ENCODE peak calls at places on chromosomes 1 and 21, in four cellular contexts. T is astrocyte, H is fibroblast of lung, E is PC-3. M is an unnamed sample.

GRCh38 chr1:24189528-24189927 is 2.4 kb upstream of the IFNLR1 start:
- DNase-seq in T (no peak), H (no peak), E (no peak), M (peak; percentile 80)

GRCh38 chr1:19068639-19069276 is 112.3 kb upstream of the IFFO2 start:
- DNase-seq in T (no peak), H (no peak), E (no peak), M (no peak)

GRCh38 chr1:184755226-184756065 is 788 bp upstream of the EDEM3 start:
- DNase-seq in T (peak; percentile 50), H (peak; percentile 55), E (peak; percentile 57), M (no peak)

GRCh38 chr1:17377325-17377953 is 5.4 kb downstream of the PADI6 start:
- DNase-seq in T (no peak), H (no peak), E (peak; percentile 5), M (no peak)

GRCh38 chr21:26469789-26470188 is 103.3 kb downstream of the CYYR1 start:
- DNase-seq in T (peak; percentile 74), H (peak; percentile 80), E (peak; percentile 71), M (no peak)

GRCh38 chr1:208369658-208370057 is 125.5 kb upstream of the PLXNA2 start:
- DNase-seq in T (no peak), H (no peak), E (no peak), M (no peak)

GRCh38 chr21:31921079-31921478 is 48.3 kb downstream of the HUNK start:
- DNase-seq in T (no peak), H (peak; percentile 27), E (peak; percentile 71), M (no peak)

GRCh38 chr1:1237874-1238701 is 6.1 kb downstream of the B3GALT6 start:
- DNase-seq in T (no peak), H (no peak), E (peak; percentile 82), M (no peak)

GRCh38 chr1:87325982-87326738 is 2.5 kb upstream of the LMO4 start:
- DNase-seq in T (peak; percentile 17), H (peak; percentile 49), E (peak; percentile 81), M (no peak)

GRCh38 chr1:26072305-26072704 is 4.9 kb upstream of the TRIM63 start:
- DNase-seq in T (no peak), H (no peak), E (no peak), M (no peak)

GRCh38 chr1:60596791-60597748 is 485.3 kb upstream of the NFIA start:
- DNase-seq in T (peak; percentile 83), H (peak; percentile 88), E (peak; percentile 41), M (no peak)

GRCh38 chr1:88802950-88803349 is 88.4 kb downstream of the GTF2B start:
- DNase-seq in T (peak; percentile 70), H (peak; percentile 77), E (peak; percentile 51), M (no peak)

GRCh38 chr1:226403522-226404034 is 4.3 kb downstream of the PARP1 start:
- DNase-seq in T (peak; percentile 8), H (peak; percentile 23), E (peak; percentile 38), M (no peak)

GRCh38 chr1:60575326-60575874 is 501.8 kb upstream of the C1orf87 start:
- DNase-seq in T (no peak), H (no peak), E (no peak), M (no peak)

GRCh38 chr1:32242341-32242851 is 4.6 kb upstream of the FAM167B start:
- DNase-seq in T (no peak), H (no peak), E (no peak), M (no peak)

GRCh38 chr1:214377886-214378285 is 96.9 kb downstream of the SMYD2 start:
- DNase-seq in T (peak; percentile 90), H (peak; percentile 94), E (no peak), M (no peak)

GRCh38 chr1:36380782-36381181 is 4.9 kb downstream of the STK40 start:
- DNase-seq in T (no peak), H (no peak), E (no peak), M (no peak)

GRCh38 chr21:35622612-35623011 is 437.7 kb downstream of the SETD4 start:
- DNase-seq in T (no peak), H (no peak), E (no peak), M (no peak)

GRCh38 chr1:93988634-93989350 is 79.6 kb upstream of the GCLM start:
- DNase-seq in T (peak; percentile 97), H (peak; percentile 98), E (peak; percentile 75), M (no peak)

GRCh38 chr1:77031101-77031662 is 163.9 kb downstream of the ST6GALNAC5 start:
- DNase-seq in T (peak; percentile 42), H (peak; percentile 55), E (peak; percentile 87), M (no peak)

GRCh38 chr21:25385912-25386474 is 221.3 kb downstream of the MRPL39 start:
- DNase-seq in T (peak; percentile 49), H (peak; percentile 59), E (peak; percentile 90), M (no peak)

GRCh38 chr1:103489881-103490280 is 35.6 kb upstream of the RNPC3 start:
- DNase-seq in T (peak; percentile 49), H (peak; percentile 49), E (no peak), M (no peak)

GRCh38 chr1:151908228-151908691 is 1.1 kb downstream of the THEM4 start:
- DNase-seq in T (no peak), H (peak; percentile 38), E (peak; percentile 17), M (no peak)

GRCh38 chr1:23732363-23733224 is 10.7 kb upstream of the ELOA start:
- DNase-seq in T (peak; percentile 14), H (peak; percentile 33), E (peak; percentile 44), M (no peak)

GRCh38 chr1:10787274-10787673 is 9.2 kb downstream of the CASZ1 start:
- DNase-seq in T (no peak), H (no peak), E (no peak), M (no peak)

GRCh38 chr1:98044766-98045165 is 123.9 kb upstream of the DPYD start:
- DNase-seq in T (no peak), H (no peak), E (no peak), M (no peak)

GRCh38 chr1:95116666-95117206 is 419 bp upstream of the TLCD4 start:
- DNase-seq in T (peak; percentile 32), H (peak; percentile 46), E (peak; percentile 83), M (no peak)

GRCh38 chr1:35691080-35691479 is 27.6 kb downstream of the C1orf216 start:
- DNase-seq in T (no peak), H (no peak), E (no peak), M (no peak)

GRCh38 chr1:42420911-42421585 is 34.8 kb downstream of the ZMYND12 start:
- DNase-seq in T (peak; percentile 98), H (peak; percentile 98), E (peak; percentile 41), M (no peak)

GRCh38 chr1:222369991-222370910 is 177.7 kb downstream of the HHIPL2 start:
- DNase-seq in T (peak; percentile 98), H (peak; percentile 98), E (peak; percentile 53), M (no peak)

GRCh38 chr1:233406994-233407631 is 79.6 kb downstream of the MAP3K21 start:
- DNase-seq in T (peak; percentile 34), H (peak; percentile 48), E (no peak), M (peak; percentile 1)

GRCh38 chr21:18499761-18500376 is 96.3 kb upstream of the TMPRSS15 start:
- DNase-seq in T (peak; percentile 16), H (peak; percentile 40), E (peak; percentile 69), M (no peak)

GRCh38 chr1:171506525-171507304 is 21.4 kb downstream of the PRRC2C start:
- DNase-seq in T (peak; percentile 30), H (peak; percentile 36), E (no peak), M (no peak)

GRCh38 chr1:81559662-81560350 is 240.9 kb upstream of the ADGRL2 start:
- DNase-seq in T (no peak), H (no peak), E (peak; percentile 49), M (no peak)
- TF ChIP-seq EZH2 in T (no peak), H (no peak), E (no peak), M (no peak)

DNA sequence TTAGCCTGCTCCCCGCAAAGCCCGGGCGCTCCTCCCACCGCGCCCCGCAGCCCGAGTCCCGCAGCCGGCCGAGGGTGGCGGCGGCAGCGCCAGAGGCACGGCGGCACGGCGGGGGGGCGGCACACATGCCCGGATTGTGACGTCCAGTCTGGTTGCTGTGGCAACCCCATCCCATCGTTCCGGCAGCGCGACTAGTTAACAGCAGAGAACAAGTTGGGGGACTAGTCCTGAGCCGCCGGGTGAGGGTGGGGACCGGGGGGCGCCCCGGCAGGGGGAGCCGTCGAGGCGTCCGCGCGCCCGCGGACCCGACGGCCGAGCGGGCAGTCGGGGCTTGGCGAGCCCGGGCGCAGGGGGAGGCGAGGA is at the start of gene CHD5:
- DNase-seq in T (no peak), H (no peak), E (peak; percentile 40), M (no peak)
- TF ChIP-seq EZH2 in T (no peak), H (peak; percentile 35), E (no peak), M (no peak)

DNA sequence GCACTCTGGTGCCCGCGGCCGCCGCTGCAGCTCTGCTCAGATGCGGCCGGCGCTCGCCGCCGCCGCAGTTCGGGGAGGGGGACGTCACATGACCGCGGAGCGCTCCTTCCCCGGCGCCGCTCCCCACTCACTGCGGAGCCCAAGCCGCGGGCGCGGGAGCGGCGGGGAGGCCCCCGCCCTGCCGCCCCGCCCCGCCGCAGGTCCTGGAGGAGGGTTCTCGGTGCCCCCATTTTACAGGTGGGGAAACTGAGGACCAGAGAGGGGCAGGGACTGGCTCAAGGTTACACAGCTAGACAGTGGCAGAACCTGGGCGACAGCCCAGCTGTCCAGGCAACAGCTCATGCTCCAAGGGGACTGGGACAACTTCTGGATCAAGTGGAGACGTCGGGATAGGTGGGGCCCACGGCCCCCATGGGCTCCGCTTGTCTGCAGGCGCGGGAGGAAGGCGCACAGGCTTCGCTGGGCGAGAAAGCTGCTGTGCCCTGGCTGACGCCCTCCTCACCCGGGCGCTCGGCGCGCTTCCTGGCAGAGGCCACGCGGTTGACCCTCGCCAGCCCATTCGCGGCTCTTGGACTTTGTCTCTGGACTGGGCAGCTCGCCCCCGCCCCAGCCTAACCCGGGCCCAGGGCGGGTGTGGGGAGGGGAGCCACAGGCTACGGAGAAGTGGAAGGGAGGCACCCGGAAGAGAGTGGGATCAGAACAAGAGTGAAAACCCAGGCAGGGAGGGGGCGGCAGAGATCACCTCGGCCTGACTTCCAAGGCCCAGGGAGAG is at the start of gene RAP1GAP:
- DNase-seq in T (no peak), H (no peak), E (no peak), M (no peak)
- TF ChIP-seq EZH2 in T (peak; percentile 95), H (peak; percentile 99), E (no peak), M (no peak)

GRCh38 chr21:46159841-46160562 is 4.6 kb upstream of the FTCD start:
- DNase-seq in T (no peak), H (no peak), E (no peak), M (no peak)
- TF ChIP-seq EZH2 in T (no peak), H (no peak), E (no peak), M (no peak)

GRCh38 chr1:40318476-40318875 is 1.4 kb upstream of the COL9A2 start:
- DNase-seq in T (no peak), H (no peak), E (no peak), M (no peak)

GRCh38 chr1:40318970-40319621 is 2.0 kb upstream of the COL9A2 start:
- DNase-seq in T (no peak), H (no peak), E (no peak), M (no peak)

GRCh38 chr1:40315795-40316594 is 1.1 kb downstream of the COL9A2 start:
- DNase-seq in T (no peak), H (no peak), E (no peak), M (no peak)

GRCh38 chr1:40316595-40317393 is at the start of gene COL9A2:
- DNase-seq in T (no peak), H (peak; percentile 33), E (peak; percentile 45), M (no peak)

GRCh38 chr1:40317394-40318074 is 448 bp upstream of the COL9A2 start:
- DNase-seq in T (no peak), H (no peak), E (no peak), M (no peak)
- TF ChIP-seq EZH2 in T (no peak), H (no peak), E (no peak), M (no peak)

M was measured in GM12878.